ENCODE peak calls at places on chromosome 17, in five cellular contexts. J, Z, D, L and W are unnamed samples.

GRCh38 chr17:3961564-3962047 is 2.6 kb downstream of the ATP2A3 start:
- DNase-seq in J (no peak), Z (no peak), D (no peak), L (no peak), W (peak; percentile 60)

GRCh38 chr17:9174312-9174711 is 153.0 kb downstream of the NTN1 start:
- DNase-seq in J (no peak), Z (no peak), D (no peak), L (no peak), W (no peak)

GRCh38 chr17:44584498-44584897 is 27.2 kb downstream of the FZD2 start:
- DNase-seq in J (no peak), Z (peak; percentile 72), D (no peak), L (no peak), W (no peak)

GRCh38 chr17:7548585-7549400 is at the start of gene TNFSF12:
- DNase-seq in J (peak; percentile 31), Z (peak; percentile 38), D (peak; percentile 75), L (no peak), W (peak; percentile 75)

GRCh38 chr17:67829331-67829730 is 4.0 kb downstream of the BPTF start:
- DNase-seq in J (peak; percentile 63), Z (peak; percentile 19), D (no peak), L (no peak), W (no peak)

GRCh38 chr17:77205396-77206124 is 64.8 kb downstream of the SEC14L1 start:
- DNase-seq in J (no peak), Z (no peak), D (no peak), L (no peak), W (no peak)

GRCh38 chr17:9098242-9098641 is 76.9 kb downstream of the NTN1 start:
- DNase-seq in J (no peak), Z (no peak), D (no peak), L (no peak), W (no peak)

GRCh38 chr17:7721612-7722011 is 4.1 kb downstream of the DNAH2 start:
- DNase-seq in J (no peak), Z (no peak), D (no peak), L (no peak), W (no peak)

GRCh38 chr17:3688852-3689261 is 7.1 kb downstream of the P2RX5 start:
- DNase-seq in J (no peak), Z (no peak), D (no peak), L (no peak), W (no peak)

GRCh38 chr17:17137731-17138585 is 68.2 kb downstream of the PLD6 start:
- DNase-seq in J (no peak), Z (no peak), D (peak; percentile 19), L (no peak), W (no peak)

GRCh38 chr17:5373112-5373511 is 46.4 kb downstream of the NUP88 start:
- DNase-seq in J (no peak), Z (no peak), D (no peak), L (no peak), W (no peak)

GRCh38 chr17:8698142-8699050 is 46.2 kb downstream of the CCDC42 start:
- DNase-seq in J (no peak), Z (peak; percentile 84), D (peak; percentile 54), L (no peak), W (peak; percentile 42)

GRCh38 chr17:76383645-76384221 is 676 bp upstream of the SPHK1 start:
- DNase-seq in J (peak; percentile 37), Z (peak; percentile 66), D (no peak), L (no peak), W (peak; percentile 67)

GRCh38 chr17:79042421-79043190 is 18.6 kb downstream of the C1QTNF1 start:
- DNase-seq in J (peak; percentile 95), Z (no peak), D (peak; percentile 76), L (no peak), W (peak; percentile 86)

GRCh38 chr17:13563916-13564315 is 37.8 kb downstream of the HS3ST3A1 start:
- DNase-seq in J (no peak), Z (no peak), D (no peak), L (no peak), W (no peak)

GRCh38 chr17:62807812-62808575 is at the start of gene MARCHF10:
- DNase-seq in J (peak; percentile 53), Z (peak; percentile 27), D (peak; percentile 30), L (no peak), W (peak; percentile 54)

GRCh38 chr17:38428643-38429371 is 543 bp downstream of the ARHGAP23 start:
- DNase-seq in J (peak; percentile 31), Z (peak; percentile 60), D (peak; percentile 59), L (no peak), W (no peak)

GRCh38 chr17:78991017-78991783 is 11.5 kb upstream of the LGALS3BP start:
- DNase-seq in J (no peak), Z (no peak), D (peak; percentile 18), L (no peak), W (peak; percentile 27)

GRCh38 chr17:16491703-16492612 is at the start of gene LRRC75A:
- DNase-seq in J (peak; percentile 45), Z (peak; percentile 30), D (peak; percentile 53), L (no peak), W (peak; percentile 63)

GRCh38 chr17:28466001-28466400 is 7.4 kb upstream of the SLC13A2 start:
- DNase-seq in J (no peak), Z (no peak), D (no peak), L (peak; percentile 70), W (no peak)

GRCh38 chr17:75241143-75241430 is 20.3 kb downstream of the GGA3 start:
- DNase-seq in J (no peak), Z (no peak), D (no peak), L (no peak), W (no peak)

GRCh38 chr17:77569846-77570564 is 388.5 kb upstream of the TNRC6C start:
- DNase-seq in J (no peak), Z (no peak), D (no peak), L (peak; percentile 62), W (no peak)

GRCh38 chr17:14333506-14333905 is 32.6 kb downstream of the HS3ST3B1 start:
- DNase-seq in J (no peak), Z (no peak), D (no peak), L (no peak), W (no peak)

GRCh38 chr17:75271233-75271954 is 363 bp upstream of the MIF4GD start:
- DNase-seq in J (peak; percentile 90), Z (no peak), D (peak; percentile 86), L (no peak), W (peak; percentile 89)

GRCh38 chr17:35878361-35878760 is 1.8 kb downstream of the CCL5 start:
- DNase-seq in J (no peak), Z (no peak), D (no peak), L (no peak), W (no peak)

GRCh38 chr17:45098081-45098868 is 34.0 kb downstream of the PLCD3 start:
- DNase-seq in J (no peak), Z (no peak), D (no peak), L (no peak), W (no peak)

GRCh38 chr17:76567634-76568432 is 17.8 kb downstream of the ST6GALNAC2 start:
- DNase-seq in J (peak; percentile 22), Z (no peak), D (peak; percentile 58), L (no peak), W (no peak)

GRCh38 chr17:35423761-35424160 is 8.5 kb downstream of the SLFN12 start:
- DNase-seq in J (no peak), Z (peak; percentile 42), D (no peak), L (no peak), W (no peak)

GRCh38 chr17:7232114-7232513 is 2.2 kb downstream of the DVL2 start:
- DNase-seq in J (peak; percentile 1), Z (no peak), D (no peak), L (no peak), W (no peak)

GRCh38 chr17:80036715-80037477 is 454 bp downstream of the CCDC40 start:
- DNase-seq in J (peak; percentile 30), Z (peak; percentile 47), D (no peak), L (no peak), W (no peak)

GRCh38 chr17:38706625-38707298 is 1.7 kb downstream of the MLLT6 start:
- DNase-seq in J (no peak), Z (no peak), D (no peak), L (no peak), W (peak; percentile 52)

GRCh38 chr17:20074001-20074400 is 64.8 kb downstream of the SPECC1 start:
- DNase-seq in J (no peak), Z (no peak), D (no peak), L (no peak), W (no peak)

GRCh38 chr17:20074489-20074888 is 65.3 kb downstream of the SPECC1 start:
- DNase-seq in J (no peak), Z (no peak), D (no peak), L (no peak), W (no peak)

GRCh38 chr17:34892864-34893263 is 68.4 kb downstream of the CCT6B start:
- DNase-seq in J (peak; percentile 9), Z (no peak), D (no peak), L (no peak), W (no peak)

GRCh38 chr17:60231234-60231633 is 81.5 kb downstream of the CA4 start:
- DNase-seq in J (peak; percentile 61), Z (peak; percentile 20), D (no peak), L (no peak), W (no peak)
- TF ChIP-seq CTCF in J (peak; percentile 87), Z (peak; percentile 40), D (peak; percentile 56), L (no peak), W (peak; percentile 8)

DNA sequence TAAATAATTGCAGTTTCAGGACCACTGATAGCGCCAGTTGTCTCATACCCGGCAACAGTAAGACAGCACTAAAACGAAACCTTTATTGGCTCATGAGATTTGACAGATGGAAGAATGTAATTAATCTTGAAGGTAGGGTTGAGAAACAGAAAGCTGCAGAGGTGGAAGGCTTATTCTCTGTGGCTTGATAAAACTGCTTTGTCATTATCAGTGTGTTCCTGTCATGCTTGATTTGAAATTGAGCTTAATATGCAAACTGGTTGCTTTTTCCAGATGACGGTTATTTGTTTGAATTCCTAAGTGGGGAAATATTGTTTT is 1.3 kb downstream of the ATP6V0A1 start:
- DNase-seq in J (no peak), Z (peak; percentile 71), D (no peak), L (no peak), W (no peak)
- H3K4me3 ChIP-seq in J (no peak overlapping the region), Z (peak overlapping the region; percentile 81), D (peak overlapping the region; percentile 64), L (peak overlapping the region; percentile 82), W (no peak overlapping the region)

GRCh38 chr17:83189673-83190385 is 110.4 kb downstream of the METRNL start:
- DNase-seq in J (no peak), Z (peak; percentile 64), D (peak; percentile 11), L (peak; percentile 88), W (no peak)
- H3K9me3 ChIP-seq in J (no peaks in the 10 kb centered on the region), Z (no peaks in the 10 kb centered on the region), D (no peaks in the 10 kb centered on the region), L (no peaks in the 10 kb centered on the region), W (no peaks in the 10 kb centered on the region)

GRCh38 chr17:66799839-66800537 is 34.9 kb upstream of the CACNG5 start:
- DNase-seq in J (no peak), Z (no peak), D (no peak), L (no peak), W (no peak)
- TF ChIP-seq CTCF in J (no peak), Z (no peak), D (no peak), L (no peak), W (no peak)

GRCh38 chr17:48626202-48626469 is at the start of gene HOXB9:
- DNase-seq in J (no peak), Z (no peak), D (no peak), L (no peak), W (no peak)
- H3K4me3 ChIP-seq in J (peak within 1 kb of the TSS; percentile 70), Z (peak within 1 kb of the TSS; percentile 27), D (peak within 1 kb of the TSS; percentile 9), L (peak within 1 kb of the TSS; percentile 53), W (peak within 1 kb of the TSS; percentile 26)

DNA sequence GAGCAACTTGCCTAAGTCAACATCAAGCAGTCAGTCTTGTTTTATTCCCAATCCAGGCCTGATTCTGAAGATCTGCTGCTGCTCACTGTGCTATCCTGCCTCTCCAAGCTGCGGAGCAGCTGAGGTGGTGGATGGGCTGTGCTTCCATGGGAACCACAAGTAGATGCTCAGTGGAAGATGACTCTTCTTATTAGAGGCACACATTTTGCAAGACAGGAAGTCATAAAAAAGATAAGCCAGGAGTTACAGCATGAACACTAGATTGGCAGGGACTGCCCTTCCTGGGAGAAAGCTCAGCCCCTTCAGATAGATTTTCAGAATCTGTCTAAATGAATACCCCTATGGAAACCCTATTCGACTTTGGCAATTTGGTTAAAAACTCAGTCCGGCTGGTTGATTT is 143.1 kb downstream of the SHISA6 start:
- DNase-seq in J (no peak), Z (no peak), D (no peak), L (no peak), W (no peak)
- H3K9me3 ChIP-seq in J (no peaks in the 10 kb centered on the region), Z (no peaks in the 10 kb centered on the region), D (no peaks in the 10 kb centered on the region), L (no peaks in the 10 kb centered on the region), W (no peaks in the 10 kb centered on the region)